ENCODE peak calls at places on chromosomes 16 and 17, in five cellular contexts. G, N, X, S and P are unnamed samples.

GRCh38 chr17:64400644-64401043 is 10.0 kb upstream of the PECAM1 start:
- DNase-seq in G (no peak), X (no peak), N (no peak), S (no peak), P (no peak)

GRCh38 chr17:40888321-40888720 is 3.3 kb upstream of the KRT20 start:
- DNase-seq in G (no peak), N (no peak), X (no peak), S (no peak), P (no peak)

GRCh38 chr17:76572201-76572910 is 13.3 kb downstream of the ST6GALNAC2 start:
- DNase-seq in S (peak; percentile 29), N (no peak), G (no peak), X (no peak), P (no peak)

GRCh38 chr17:265726-266125 is 84.3 kb upstream of the DOC2B start:
- DNase-seq in S (no peak), G (no peak), X (peak; percentile 36), N (no peak), P (no peak)

GRCh38 chr16:71723537-71724319 is 773 bp downstream of the PHLPP2 start:
- DNase-seq in G (no peak), S (peak; percentile 97), X (peak; percentile 86), N (peak; percentile 95), P (peak; percentile 47)

GRCh38 chr16:48206594-48207242 is 37.4 kb upstream of the LONP2 start:
- DNase-seq in G (no peak), S (no peak), X (no peak), N (no peak), P (no peak)

GRCh38 chr17:31274252-31274651 is 22.8 kb downstream of the OMG start:
- DNase-seq in N (no peak), S (no peak), G (no peak), X (no peak), P (no peak)

GRCh38 chr17:10614536-10615155 is 42.5 kb downstream of the MYH3 start:
- DNase-seq in X (peak; percentile 81), N (peak; percentile 24), G (no peak), S (peak; percentile 69), P (peak; percentile 42)

GRCh38 chr17:77887110-77887463 is 71.4 kb upstream of the TNRC6C start:
- DNase-seq in X (no peak), N (no peak), S (no peak), G (no peak), P (no peak)

GRCh38 chr17:550041-550398 is 164.6 kb downstream of the VPS53 start:
- DNase-seq in X (no peak), G (no peak), N (no peak), S (no peak), P (no peak)

GRCh38 chr17:31388770-31389672 is 2.5 kb upstream of the RAB11FIP4 start:
- DNase-seq in N (peak; percentile 69), S (peak; percentile 83), G (peak; percentile 12), X (peak; percentile 87), P (no peak)

GRCh38 chr17:21679256-21680146 is 12.8 kb upstream of the KCNJ18 start:
- DNase-seq in G (no peak), X (no peak), N (no peak), S (no peak), P (no peak)

GRCh38 chr17:46099865-46100264 is 93.4 kb downstream of the KANSL1 start:
- DNase-seq in S (no peak), N (no peak), X (no peak), G (no peak), P (no peak)

GRCh38 chr17:44083250-44083849 is 12.8 kb downstream of the G6PC3 start:
- DNase-seq in N (no peak), X (no peak), S (peak; percentile 50), G (no peak), P (peak; percentile 57)

GRCh38 chr17:79951361-79952264 is 84.1 kb downstream of the TBC1D16 start:
- DNase-seq in S (peak; percentile 48), G (no peak), X (no peak), N (no peak), P (no peak)

GRCh38 chr16:10572611-10573010 is 7.8 kb downstream of the EMP2 start:
- DNase-seq in X (no peak), N (no peak), S (no peak), G (no peak), P (no peak)

GRCh38 chr16:68215302-68215701 is 20.6 kb downstream of the ESRP2 start:
- DNase-seq in G (no peak), N (no peak), S (no peak), X (no peak), P (no peak)
- TF ChIP-seq CTCF in G (no peak), N (no peak), S (no peak), X (no peak), P (no peak)

DNA sequence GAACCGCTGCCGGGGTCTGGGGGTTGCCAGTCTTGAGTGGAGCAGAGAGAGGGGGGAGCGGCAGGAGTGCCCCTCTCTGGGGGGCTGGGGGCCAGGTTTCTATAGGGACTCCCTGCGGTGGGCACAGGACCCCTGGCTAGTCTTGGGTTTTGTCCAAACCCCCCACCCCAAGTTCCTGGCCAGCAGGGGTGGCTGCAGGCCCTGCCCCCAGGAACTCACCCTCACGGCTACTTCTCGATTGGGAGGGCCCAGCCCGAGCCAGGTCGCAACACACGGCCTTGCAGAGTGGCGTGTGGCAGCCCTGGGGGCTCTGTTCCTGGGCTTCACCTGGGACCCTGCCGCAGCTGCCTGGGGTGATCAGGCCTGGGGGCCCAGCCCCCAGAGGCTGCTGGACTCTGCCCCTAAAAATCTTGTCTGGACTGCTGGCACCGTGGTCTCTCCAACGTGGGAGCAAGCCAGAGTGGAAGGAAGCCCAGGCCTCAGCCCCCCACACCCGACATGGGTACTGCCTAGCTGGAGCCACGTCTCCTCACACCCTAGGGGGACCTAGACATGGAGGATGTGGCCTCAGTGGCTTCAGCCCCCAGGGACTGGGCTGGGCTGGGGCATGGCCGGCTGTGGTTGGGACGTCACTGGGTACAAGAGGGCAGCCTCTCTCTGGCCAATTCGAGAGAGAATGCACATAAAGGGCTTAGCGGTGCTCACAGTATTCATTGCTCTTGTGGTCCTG is 788 bp downstream of the CDH15 start:
- DNase-seq in N (no peak), S (no peak), X (no peak), G (no peak), P (no peak)
- TF ChIP-seq SIN3A in N (no peak), S (no peak), X (no peak), G (no peak), P (no peak)

GRCh38 chr16:47129755-47130435 is 13.8 kb downstream of the NETO2 start:
- DNase-seq in X (no peak), S (no peak), N (no peak), G (no peak), P (no peak)

GRCh38 chr16:47136101-47136820 is 7.5 kb downstream of the NETO2 start:
- DNase-seq in N (no peak), G (no peak), X (no peak), S (no peak), P (peak; percentile 21)

GRCh38 chr16:47134550-47134949 is 9.2 kb downstream of the NETO2 start:
- DNase-seq in S (no peak), G (no peak), X (no peak), N (no peak), P (no peak)

DNA sequence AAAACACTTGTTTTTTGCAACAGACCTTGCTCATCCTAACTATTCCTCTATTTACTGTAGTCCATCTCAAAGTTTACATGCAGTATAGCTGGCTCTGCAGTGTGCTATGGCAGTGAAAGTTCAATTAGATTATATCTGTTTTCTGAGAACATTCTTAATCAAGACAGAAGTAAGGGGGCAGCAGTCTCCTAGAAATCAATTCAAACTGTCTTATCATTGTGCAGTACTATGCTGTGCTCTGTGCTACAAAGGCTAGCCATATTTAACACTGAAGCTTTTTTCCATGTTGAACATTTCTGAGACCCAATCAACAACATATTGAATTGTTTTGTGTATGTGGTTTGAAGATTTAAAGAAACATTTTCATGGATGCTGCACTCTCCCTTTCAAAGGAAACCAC is 11.4 kb downstream of the NETO2 start:
- DNase-seq in N (no peak), X (no peak), G (no peak), S (no peak), P (no peak)
- TF ChIP-seq CTCF in N (peak; percentile 42), X (no peak), G (no peak), S (peak; percentile 16), P (peak; percentile 15)

GRCh38 chr16:3960049-3960809 is 79.7 kb upstream of the CREBBP start:
- DNase-seq in G (no peak), X (no peak), N (no peak), S (no peak), P (no peak)
- TF ChIP-seq SIN3A in G (no peak), X (no peak), N (no peak), S (no peak), P (no peak)

GRCh38 chr17:74842599-74843351 is 16.9 kb downstream of the GRIN2C start:
- DNase-seq in N (peak; percentile 73), X (peak; percentile 88), G (no peak), S (peak; percentile 99), P (peak; percentile 56)

GRCh38 chr17:74842146-74842598 is 17.5 kb downstream of the GRIN2C start:
- DNase-seq in S (peak; percentile 66), X (no peak), G (no peak), N (no peak), P (no peak)

GRCh38 chr17:74839955-74840354 is 19.7 kb downstream of the GRIN2C start:
- DNase-seq in N (no peak), G (no peak), S (no peak), X (no peak), P (no peak)

GRCh38 chr17:74840500-74840899 is 19.2 kb downstream of the GRIN2C start:
- DNase-seq in S (no peak), G (no peak), X (no peak), N (no peak), P (no peak)

DNA sequence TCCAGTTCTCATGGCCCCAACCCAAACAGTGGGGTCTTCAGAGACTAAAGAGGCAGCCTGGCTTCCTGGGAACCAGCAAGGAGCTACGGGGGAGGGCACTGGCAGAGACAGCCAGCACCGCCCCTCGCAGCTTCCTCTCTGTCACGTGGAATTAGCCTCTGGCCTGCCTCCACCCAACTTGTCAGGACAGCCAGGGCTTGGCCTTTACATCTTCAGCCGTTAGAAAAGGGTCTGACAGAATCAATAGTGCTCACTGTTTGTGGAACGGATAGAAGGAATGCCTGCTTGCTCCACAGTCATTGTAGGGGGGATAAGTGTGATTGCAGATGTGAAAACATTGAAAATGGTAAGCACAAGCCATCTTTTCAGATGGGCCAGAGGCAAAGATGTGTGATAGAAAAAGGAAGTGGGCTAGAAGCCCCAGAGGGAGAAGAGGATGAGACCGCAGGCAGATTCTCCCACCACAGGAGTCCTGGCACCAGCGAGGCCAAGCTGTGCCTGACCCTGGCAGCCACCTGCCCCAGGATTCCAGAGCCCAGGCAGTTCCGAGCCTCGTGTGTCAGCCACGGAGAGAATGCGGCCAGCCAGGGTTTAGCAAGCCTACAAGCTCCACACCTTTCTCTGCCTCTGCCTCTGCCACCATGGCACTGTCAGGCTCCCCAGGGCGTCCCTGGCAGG is 18.6 kb downstream of the GRIN2C start:
- DNase-seq in G (no peak), N (peak; percentile 60), S (no peak), X (no peak), P (no peak)
- TF ChIP-seq CTCF in G (no peak), N (no peak), S (no peak), X (no peak), P (no peak)